ENCODE peak calls at places on chromosome 17, in seven cellular contexts. One of them, this sample, is unnamed.

GRCh38 chr17:57539528-57540301 is 205.4 kb downstream of the CCDC182 start:
- DNase-seq in activated CD8-positive, alpha-beta T cell treated with anti-CD3 and anti-CD28 coated beads for 36 hours: no peak
- DNase-seq in BE2C: no peak
- DNase-seq in stomach: no peak
- DNase-seq in body of pancreas: no peak
- DNase-seq in AG09309: no peak
- DNase-seq in right atrium auricular region: no peak
- DNase-seq in this sample: no peak

GRCh38 chr17:64024781-64025731 is 4.6 kb upstream of the ICAM2 start:
- DNase-seq in BE2C: no peak
- DNase-seq in right atrium auricular region: no peak
- DNase-seq in body of pancreas: peak
- DNase-seq in stomach: no peak
- DNase-seq in activated CD8-positive, alpha-beta T cell treated with anti-CD3 and anti-CD28 coated beads for 36 hours: peak
- DNase-seq in AG09309: no peak
- DNase-seq in this sample: no peak

GRCh38 chr17:58161566-58161965 is 5.2 kb upstream of the OR4D2 start:
- DNase-seq in stomach: no peak
- DNase-seq in AG09309: no peak
- DNase-seq in body of pancreas: no peak
- DNase-seq in right atrium auricular region: no peak
- DNase-seq in activated CD8-positive, alpha-beta T cell treated with anti-CD3 and anti-CD28 coated beads for 36 hours: no peak
- DNase-seq in BE2C: no peak
- DNase-seq in this sample: no peak

GRCh38 chr17:5705081-5705875 is 121.0 kb upstream of the NLRP1 start:
- DNase-seq in right atrium auricular region: no peak
- DNase-seq in body of pancreas: no peak
- DNase-seq in BE2C: no peak
- DNase-seq in AG09309: no peak
- DNase-seq in stomach: no peak
- DNase-seq in activated CD8-positive, alpha-beta T cell treated with anti-CD3 and anti-CD28 coated beads for 36 hours: peak
- DNase-seq in this sample: peak

GRCh38 chr17:58677204-58677880 is 14.5 kb downstream of the TEX14 start:
- DNase-seq in body of pancreas: no peak
- DNase-seq in AG09309: no peak
- DNase-seq in stomach: no peak
- DNase-seq in BE2C: no peak
- DNase-seq in right atrium auricular region: no peak
- DNase-seq in activated CD8-positive, alpha-beta T cell treated with anti-CD3 and anti-CD28 coated beads for 36 hours: no peak
- DNase-seq in this sample: no peak

GRCh38 chr17:42428141-42428944 is 5.3 kb upstream of the CAVIN1 start:
- DNase-seq in activated CD8-positive, alpha-beta T cell treated with anti-CD3 and anti-CD28 coated beads for 36 hours: peak
- DNase-seq in AG09309: peak
- DNase-seq in BE2C: peak
- DNase-seq in body of pancreas: peak
- DNase-seq in stomach: peak
- DNase-seq in right atrium auricular region: no peak
- DNase-seq in this sample: peak

GRCh38 chr17:58536541-58536940 is 22.1 kb upstream of the MTMR4 start:
- DNase-seq in stomach: no peak
- DNase-seq in AG09309: no peak
- DNase-seq in right atrium auricular region: no peak
- DNase-seq in activated CD8-positive, alpha-beta T cell treated with anti-CD3 and anti-CD28 coated beads for 36 hours: no peak
- DNase-seq in body of pancreas: no peak
- DNase-seq in BE2C: no peak
- DNase-seq in this sample: no peak

GRCh38 chr17:80662557-80662956 is 117.9 kb downstream of the RPTOR start:
- DNase-seq in right atrium auricular region: no peak
- DNase-seq in BE2C: no peak
- DNase-seq in AG09309: no peak
- DNase-seq in stomach: no peak
- DNase-seq in body of pancreas: no peak
- DNase-seq in activated CD8-positive, alpha-beta T cell treated with anti-CD3 and anti-CD28 coated beads for 36 hours: no peak
- DNase-seq in this sample: no peak

GRCh38 chr17:79483842-79484241 is 127.0 kb downstream of the RBFOX3 start:
- DNase-seq in BE2C: no peak
- DNase-seq in right atrium auricular region: no peak
- DNase-seq in AG09309: no peak
- DNase-seq in activated CD8-positive, alpha-beta T cell treated with anti-CD3 and anti-CD28 coated beads for 36 hours: no peak
- DNase-seq in stomach: no peak
- DNase-seq in body of pancreas: no peak
- DNase-seq in this sample: no peak

GRCh38 chr17:81100668-81101067 is 64.6 kb upstream of the PVALEF start:
- DNase-seq in AG09309: no peak
- DNase-seq in right atrium auricular region: no peak
- DNase-seq in stomach: no peak
- DNase-seq in activated CD8-positive, alpha-beta T cell treated with anti-CD3 and anti-CD28 coated beads for 36 hours: no peak
- DNase-seq in BE2C: no peak
- DNase-seq in body of pancreas: no peak
- DNase-seq in this sample: no peak

GRCh38 chr17:52505601-52506000 is 347.1 kb upstream of the CA10 start:
- DNase-seq in body of pancreas: no peak
- DNase-seq in activated CD8-positive, alpha-beta T cell treated with anti-CD3 and anti-CD28 coated beads for 36 hours: no peak
- DNase-seq in stomach: no peak
- DNase-seq in AG09309: no peak
- DNase-seq in BE2C: no peak
- DNase-seq in right atrium auricular region: no peak
- DNase-seq in this sample: no peak

GRCh38 chr17:75950850-75951554 is 10.2 kb upstream of the FBF1 start:
- DNase-seq in body of pancreas: no peak
- DNase-seq in stomach: no peak
- DNase-seq in BE2C: no peak
- DNase-seq in AG09309: no peak
- DNase-seq in activated CD8-positive, alpha-beta T cell treated with anti-CD3 and anti-CD28 coated beads for 36 hours: no peak
- DNase-seq in right atrium auricular region: no peak
- DNase-seq in this sample: no peak

GRCh38 chr17:42286411-42287295 is 1.6 kb upstream of the STAT5A start:
- DNase-seq in right atrium auricular region: peak
- DNase-seq in activated CD8-positive, alpha-beta T cell treated with anti-CD3 and anti-CD28 coated beads for 36 hours: peak
- DNase-seq in AG09309: no peak
- DNase-seq in BE2C: no peak
- DNase-seq in body of pancreas: no peak
- DNase-seq in stomach: peak
- DNase-seq in this sample: no peak

GRCh38 chr17:40707720-40708119 is 4.2 kb upstream of the KRT24 start:
- DNase-seq in right atrium auricular region: peak
- DNase-seq in AG09309: no peak
- DNase-seq in body of pancreas: no peak
- DNase-seq in BE2C: no peak
- DNase-seq in stomach: no peak
- DNase-seq in activated CD8-positive, alpha-beta T cell treated with anti-CD3 and anti-CD28 coated beads for 36 hours: no peak
- DNase-seq in this sample: no peak

GRCh38 chr17:58187675-58188074 is 4.9 kb upstream of the EPX start:
- DNase-seq in BE2C: no peak
- DNase-seq in AG09309: no peak
- DNase-seq in stomach: no peak
- DNase-seq in body of pancreas: no peak
- DNase-seq in activated CD8-positive, alpha-beta T cell treated with anti-CD3 and anti-CD28 coated beads for 36 hours: no peak
- DNase-seq in right atrium auricular region: no peak
- DNase-seq in this sample: no peak

GRCh38 chr17:39099686-39100293 is 51.6 kb downstream of the PLXDC1 start:
- DNase-seq in stomach: no peak
- DNase-seq in BE2C: peak
- DNase-seq in body of pancreas: peak
- DNase-seq in activated CD8-positive, alpha-beta T cell treated with anti-CD3 and anti-CD28 coated beads for 36 hours: no peak
- DNase-seq in AG09309: no peak
- DNase-seq in right atrium auricular region: no peak
- DNase-seq in this sample: no peak

DNA sequence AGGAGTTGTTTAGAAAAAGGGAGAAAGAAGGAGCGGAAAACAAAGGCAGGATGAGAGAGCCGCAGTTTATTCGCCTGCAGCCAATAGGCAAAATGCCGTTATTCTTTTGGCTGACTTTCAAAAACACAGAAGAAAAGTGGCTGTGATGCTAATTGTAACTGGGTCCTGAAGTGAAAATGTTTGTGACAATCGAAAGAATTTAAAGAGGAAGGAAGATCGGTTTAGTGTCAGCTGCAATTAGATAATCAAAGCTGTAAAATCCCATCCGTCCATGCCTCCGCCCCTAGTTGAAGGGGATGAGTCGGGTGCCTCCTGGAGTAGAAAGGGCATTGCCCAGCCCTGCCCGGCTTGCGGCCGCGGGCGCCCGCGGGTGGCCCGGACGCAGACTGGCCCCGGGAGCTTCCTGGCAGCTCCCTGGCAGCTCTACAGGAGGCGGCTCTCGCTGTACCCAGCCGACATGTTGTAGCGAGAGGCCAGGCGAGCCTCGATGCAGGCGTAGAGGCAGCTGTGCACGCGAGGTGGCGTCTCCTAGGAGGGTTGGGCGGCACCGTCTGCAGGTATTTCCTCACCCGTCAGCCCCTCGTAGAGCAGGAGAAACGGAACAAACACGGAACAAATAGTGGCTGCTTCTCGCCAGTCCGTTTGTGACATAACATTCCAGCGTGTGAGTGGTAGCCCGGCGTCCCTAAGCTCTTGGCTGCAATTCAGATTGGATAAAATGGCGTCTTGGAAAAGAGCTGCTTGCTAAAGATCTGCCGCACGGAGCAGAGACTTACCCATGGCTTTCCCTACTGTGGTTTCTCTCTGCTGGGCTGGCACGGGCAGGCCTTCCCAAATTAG is 82.3 kb downstream of the TNRC6C start:
- DNase-seq in BE2C: peak
- DNase-seq in right atrium auricular region: peak
- DNase-seq in activated CD8-positive, alpha-beta T cell treated with anti-CD3 and anti-CD28 coated beads for 36 hours: peak
- DNase-seq in AG09309: no peak
- DNase-seq in stomach: peak
- DNase-seq in body of pancreas: peak
- DNase-seq in this sample: no peak
- TF ChIP-seq CTCF in BE2C: peak
- TF ChIP-seq CTCF in right atrium auricular region: peak
- TF ChIP-seq CTCF in activated CD8-positive, alpha-beta T cell treated with anti-CD3 and anti-CD28 coated beads for 36 hours: no peak
- TF ChIP-seq CTCF in AG09309: peak
- TF ChIP-seq CTCF in stomach: no peak
- TF ChIP-seq CTCF in body of pancreas: no peak
- TF ChIP-seq CTCF in this sample: no peak

GRCh38 chr17:67638871-67639270 is 78.9 kb upstream of the NOL11 start:
- DNase-seq in body of pancreas: no peak
- DNase-seq in BE2C: no peak
- DNase-seq in right atrium auricular region: no peak
- DNase-seq in activated CD8-positive, alpha-beta T cell treated with anti-CD3 and anti-CD28 coated beads for 36 hours: no peak
- DNase-seq in AG09309: no peak
- DNase-seq in stomach: no peak
- DNase-seq in this sample: no peak

GRCh38 chr17:67639997-67640396 is 77.7 kb upstream of the NOL11 start:
- DNase-seq in stomach: no peak
- DNase-seq in AG09309: no peak
- DNase-seq in activated CD8-positive, alpha-beta T cell treated with anti-CD3 and anti-CD28 coated beads for 36 hours: no peak
- DNase-seq in right atrium auricular region: no peak
- DNase-seq in BE2C: no peak
- DNase-seq in body of pancreas: no peak
- DNase-seq in this sample: no peak

GRCh38 chr17:67646472-67646871 is 71.3 kb upstream of the NOL11 start:
- DNase-seq in BE2C: no peak
- DNase-seq in right atrium auricular region: no peak
- DNase-seq in body of pancreas: no peak
- DNase-seq in activated CD8-positive, alpha-beta T cell treated with anti-CD3 and anti-CD28 coated beads for 36 hours: no peak
- DNase-seq in AG09309: no peak
- DNase-seq in stomach: no peak
- DNase-seq in this sample: no peak

GRCh38 chr17:67639555-67639954 is 78.2 kb upstream of the NOL11 start:
- DNase-seq in body of pancreas: no peak
- DNase-seq in right atrium auricular region: no peak
- DNase-seq in stomach: no peak
- DNase-seq in AG09309: no peak
- DNase-seq in BE2C: no peak
- DNase-seq in activated CD8-positive, alpha-beta T cell treated with anti-CD3 and anti-CD28 coated beads for 36 hours: no peak
- DNase-seq in this sample: no peak

DNA sequence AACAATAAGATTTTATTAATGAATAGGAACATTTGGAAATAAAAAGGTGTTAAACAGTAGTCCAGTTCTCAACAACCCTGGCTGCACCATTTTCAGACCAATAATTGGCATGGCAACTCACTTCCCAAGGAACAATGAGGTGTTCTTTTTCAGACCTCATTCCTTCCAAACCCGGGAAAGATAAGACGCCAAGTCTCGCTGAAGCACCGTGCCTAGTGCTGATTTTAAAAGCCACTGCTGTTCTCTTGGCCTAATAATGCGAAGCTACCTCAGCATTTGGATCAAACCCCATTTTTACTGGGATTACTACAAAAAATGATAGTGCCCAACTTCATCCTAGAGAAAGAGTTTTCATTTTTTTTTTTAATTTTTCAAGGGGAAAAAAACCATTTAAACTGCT is 75.2 kb upstream of the NOL11 start:
- DNase-seq in activated CD8-positive, alpha-beta T cell treated with anti-CD3 and anti-CD28 coated beads for 36 hours: no peak
- DNase-seq in BE2C: no peak
- DNase-seq in right atrium auricular region: no peak
- DNase-seq in body of pancreas: no peak
- DNase-seq in stomach: no peak
- DNase-seq in AG09309: no peak
- DNase-seq in this sample: no peak
- TF ChIP-seq CTCF in activated CD8-positive, alpha-beta T cell treated with anti-CD3 and anti-CD28 coated beads for 36 hours: no peak
- TF ChIP-seq CTCF in BE2C: no peak
- TF ChIP-seq CTCF in right atrium auricular region: no peak
- TF ChIP-seq CTCF in body of pancreas: no peak
- TF ChIP-seq CTCF in stomach: no peak
- TF ChIP-seq CTCF in AG09309: no peak
- TF ChIP-seq CTCF in this sample: no peak

DNA sequence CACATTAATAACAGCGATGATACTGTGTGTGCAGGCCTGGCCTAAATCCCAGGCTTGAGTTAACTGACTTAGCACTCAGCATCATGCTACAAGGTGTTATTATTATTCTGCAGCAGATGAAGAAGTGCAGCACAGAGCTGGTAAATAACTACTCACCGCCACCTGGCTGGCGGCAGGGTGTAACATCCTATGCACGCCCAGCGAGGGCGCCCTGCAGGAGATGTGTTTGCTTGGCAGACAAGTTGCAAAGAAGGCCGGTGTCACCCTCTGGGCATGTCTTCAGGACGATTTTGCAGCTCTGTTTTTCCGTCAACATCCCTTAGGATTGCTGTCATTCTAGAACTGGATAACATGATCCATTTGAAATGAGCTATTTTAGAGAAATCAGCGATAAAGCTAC is 30.1 kb downstream of the DNAH9 start:
- DNase-seq in BE2C: no peak
- DNase-seq in stomach: no peak
- DNase-seq in body of pancreas: no peak
- DNase-seq in right atrium auricular region: no peak
- DNase-seq in activated CD8-positive, alpha-beta T cell treated with anti-CD3 and anti-CD28 coated beads for 36 hours: no peak
- DNase-seq in AG09309: no peak
- DNase-seq in this sample: no peak
- TF ChIP-seq CTCF in BE2C: no peak
- TF ChIP-seq CTCF in stomach: no peak
- TF ChIP-seq CTCF in body of pancreas: no peak
- TF ChIP-seq CTCF in right atrium auricular region: no peak
- TF ChIP-seq CTCF in activated CD8-positive, alpha-beta T cell treated with anti-CD3 and anti-CD28 coated beads for 36 hours: no peak
- TF ChIP-seq CTCF in AG09309: no peak
- TF ChIP-seq CTCF in this sample: peak

DNA sequence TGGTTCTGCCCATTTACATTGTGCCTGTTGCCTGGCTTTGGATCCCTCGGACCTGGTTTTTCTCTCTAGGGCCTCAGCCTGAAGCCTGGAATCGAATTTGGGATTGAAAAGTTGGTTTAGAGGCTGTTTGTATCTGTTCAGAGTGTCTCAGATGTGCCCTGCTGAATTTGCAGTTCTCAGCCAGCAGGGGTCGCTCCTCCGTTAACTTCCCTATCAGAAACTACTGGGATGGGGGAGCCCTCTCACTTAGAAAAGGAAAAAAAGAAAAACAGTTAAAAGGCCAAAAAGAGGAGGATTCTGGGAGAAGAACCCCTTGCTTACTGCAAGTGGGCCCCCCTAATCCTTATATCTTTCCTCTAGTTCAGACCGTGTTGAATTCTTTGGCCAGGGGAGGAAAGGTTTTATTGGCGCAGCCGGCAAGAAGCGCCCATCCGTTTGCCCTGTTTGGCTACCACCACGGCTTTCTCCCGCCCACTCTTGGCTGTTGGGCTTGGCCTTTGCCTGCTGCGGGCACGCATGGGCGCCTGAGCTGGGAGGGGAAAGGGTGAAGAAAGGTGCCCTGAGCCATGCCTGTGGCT is 8.7 kb downstream of the FZD2 start:
- DNase-seq in stomach: no peak
- DNase-seq in body of pancreas: no peak
- DNase-seq in activated CD8-positive, alpha-beta T cell treated with anti-CD3 and anti-CD28 coated beads for 36 hours: no peak
- DNase-seq in right atrium auricular region: no peak
- DNase-seq in BE2C: peak
- DNase-seq in AG09309: no peak
- DNase-seq in this sample: no peak
- TF ChIP-seq CTCF in stomach: no peak
- TF ChIP-seq CTCF in body of pancreas: no peak
- TF ChIP-seq CTCF in activated CD8-positive, alpha-beta T cell treated with anti-CD3 and anti-CD28 coated beads for 36 hours: peak
- TF ChIP-seq CTCF in right atrium auricular region: no peak
- TF ChIP-seq CTCF in BE2C: peak
- TF ChIP-seq CTCF in AG09309: peak
- TF ChIP-seq CTCF in this sample: peak